ENCODE peak calls at places on chromosome 3, in eight cellular contexts. S is activated CD8-positive, alpha-beta T cell treated with anti-CD3 and anti-CD28 coated beads for 36 hours; Y is dorsolateral prefrontal cortex; W is mammary epithelial cell; H is NCI-H1417; A is kidney; X is NCI-H1092; D is heart right ventricle. M is an unnamed sample.

GRCh38 chr3:146099316-146099715 is 61.7 kb downstream of the PLOD2 start:
- DNase-seq in S (no peak), Y (no peak), W (no peak), H (no peak), A (no peak), X (no peak), D (no peak), M (no peak)

GRCh38 chr3:42708611-42709151 is 6.1 kb upstream of the HHATL start:
- DNase-seq in S (no peak), Y (no peak), W (no peak), H (no peak), A (peak), X (no peak), D (no peak), M (no peak)

GRCh38 chr3:150180349-150180748 is 209.7 kb upstream of the PFN2 start:
- DNase-seq in S (no peak), Y (no peak), W (no peak), H (no peak), A (no peak), X (no peak), D (no peak), M (no peak)

GRCh38 chr3:12983326-12983725 is 89.9 kb downstream of the IQSEC1 start:
- DNase-seq in S (no peak), Y (no peak), W (no peak), H (no peak), A (no peak), X (no peak), D (no peak), M (no peak)

GRCh38 chr3:174126990-174127758 is 729.6 kb downstream of the NLGN1 start:
- DNase-seq in S (no peak), Y (no peak), W (no peak), H (no peak), A (no peak), X (no peak), D (no peak), M (no peak)

GRCh38 chr3:87132801-87133200 is 94.3 kb upstream of the CHMP2B start:
- DNase-seq in S (no peak), Y (no peak), W (no peak), H (no peak), A (no peak), X (no peak), D (no peak), M (no peak)

GRCh38 chr3:101069796-101070195 is 76.6 kb upstream of the ABI3BP start:
- DNase-seq in S (no peak), Y (no peak), W (no peak), H (no peak), A (no peak), X (no peak), D (no peak), M (no peak)

GRCh38 chr3:124059580-124059979 is 67.7 kb upstream of the ROPN1 start:
- DNase-seq in S (no peak), Y (no peak), W (no peak), H (no peak), A (no peak), X (no peak), D (no peak), M (no peak)

GRCh38 chr3:117892431-117892841 is 1142.2 kb downstream of the IGSF11 start:
- DNase-seq in S (no peak), Y (no peak), W (no peak), H (no peak), A (no peak), X (no peak), D (no peak), M (no peak)

GRCh38 chr3:156630773-156631093 is 43.7 kb upstream of the TIPARP start:
- DNase-seq in S (no peak), Y (no peak), W (no peak), H (no peak), A (no peak), X (no peak), D (no peak), M (no peak)

GRCh38 chr3:50708620-50709019 is 33.9 kb downstream of the DOCK3 start:
- DNase-seq in S (peak), Y (no peak), W (no peak), H (peak), A (no peak), X (no peak), D (peak), M (peak)

GRCh38 chr3:54659347-54659746 is 268.5 kb downstream of the LRTM1 start:
- DNase-seq in S (no peak), Y (no peak), W (no peak), H (no peak), A (no peak), X (no peak), D (no peak), M (no peak)

GRCh38 chr3:37987751-37988179 is 2.8 kb upstream of the VILL start:
- DNase-seq in S (no peak), Y (no peak), W (no peak), H (no peak), A (no peak), X (no peak), D (no peak), M (no peak)

GRCh38 chr3:42061711-42062408 is 29.3 kb upstream of the TRAK1 start:
- DNase-seq in S (no peak), Y (no peak), W (peak), H (no peak), A (peak), X (no peak), D (peak), M (no peak)

M was measured in activated CD4-positive, alpha-beta T cell treated with anti-CD3 and anti-CD28 coated beads for 36 hours.